ENCODE peak calls at places on chromosome 18, in six cellular contexts. I is Peyer's patch, R is left ventricle myocardium inferior, B is psoas muscle, H is A549, V is transverse colon. C is an unnamed sample.

GRCh38 chr18:42437646-42438045 is 482.6 kb downstream of the PIK3C3 start:
- DNase-seq in I (no peak), R (peak), B (peak), H (no peak), V (no peak), C (no peak)

GRCh38 chr18:3262234-3263171 is 570 bp downstream of the MYL12B start:
- DNase-seq in I (no peak), R (no peak), B (peak), H (peak), V (no peak), C (no peak)

GRCh38 chr18:78818961-78819360 is 160.7 kb upstream of the SALL3 start:
- DNase-seq in I (no peak), R (no peak), B (no peak), H (no peak), V (no peak), C (no peak)

GRCh38 chr18:50158866-50159653 is 35.9 kb downstream of the MYO5B start:
- DNase-seq in I (no peak), R (no peak), B (no peak), H (no peak), V (peak), C (no peak)

GRCh38 chr18:56575819-56576663 is 62.4 kb downstream of the TXNL1 start:
- DNase-seq in I (no peak), R (no peak), B (no peak), H (peak), V (no peak), C (no peak)

GRCh38 chr18:78376036-78376435 is 603.6 kb upstream of the SALL3 start:
- DNase-seq in I (no peak), R (no peak), B (no peak), H (no peak), V (no peak), C (no peak)

GRCh38 chr18:50590625-50591024 is 30.7 kb downstream of the MAPK4 start:
- DNase-seq in I (no peak), R (no peak), B (no peak), H (no peak), V (no peak), C (no peak)

GRCh38 chr18:35390956-35391695 is 14.0 kb upstream of the ZNF396 start:
- DNase-seq in I (no peak), R (no peak), B (no peak), H (no peak), V (no peak), C (no peak)

GRCh38 chr18:24544141-24544498 is 83.7 kb downstream of the HRH4 start:
- DNase-seq in I (no peak), R (no peak), B (no peak), H (peak), V (no peak), C (no peak)
- TF ChIP-seq CTCF in I (no peak), R (peak), B (peak), H (peak), V (peak), C (peak)

GRCh38 chr18:57776354-57776753 is 26.8 kb downstream of the ATP8B1 start:
- DNase-seq in I (no peak), R (no peak), B (no peak), H (no peak), V (no peak), C (no peak)
- H3K4me3 ChIP-seq in I (no peak), R (no peak), B (no peak), H (no peak), V (no peak), C (no peak)

GRCh38 chr18:53553030-53553429 is 671.4 kb downstream of the MBD2 start:
- DNase-seq in I (no peak), R (no peak), B (no peak), H (no peak), V (no peak), C (no peak)
- TF ChIP-seq CTCF in I (no peak), R (no peak), B (no peak), H (no peak), V (no peak), C (no peak)

DNA sequence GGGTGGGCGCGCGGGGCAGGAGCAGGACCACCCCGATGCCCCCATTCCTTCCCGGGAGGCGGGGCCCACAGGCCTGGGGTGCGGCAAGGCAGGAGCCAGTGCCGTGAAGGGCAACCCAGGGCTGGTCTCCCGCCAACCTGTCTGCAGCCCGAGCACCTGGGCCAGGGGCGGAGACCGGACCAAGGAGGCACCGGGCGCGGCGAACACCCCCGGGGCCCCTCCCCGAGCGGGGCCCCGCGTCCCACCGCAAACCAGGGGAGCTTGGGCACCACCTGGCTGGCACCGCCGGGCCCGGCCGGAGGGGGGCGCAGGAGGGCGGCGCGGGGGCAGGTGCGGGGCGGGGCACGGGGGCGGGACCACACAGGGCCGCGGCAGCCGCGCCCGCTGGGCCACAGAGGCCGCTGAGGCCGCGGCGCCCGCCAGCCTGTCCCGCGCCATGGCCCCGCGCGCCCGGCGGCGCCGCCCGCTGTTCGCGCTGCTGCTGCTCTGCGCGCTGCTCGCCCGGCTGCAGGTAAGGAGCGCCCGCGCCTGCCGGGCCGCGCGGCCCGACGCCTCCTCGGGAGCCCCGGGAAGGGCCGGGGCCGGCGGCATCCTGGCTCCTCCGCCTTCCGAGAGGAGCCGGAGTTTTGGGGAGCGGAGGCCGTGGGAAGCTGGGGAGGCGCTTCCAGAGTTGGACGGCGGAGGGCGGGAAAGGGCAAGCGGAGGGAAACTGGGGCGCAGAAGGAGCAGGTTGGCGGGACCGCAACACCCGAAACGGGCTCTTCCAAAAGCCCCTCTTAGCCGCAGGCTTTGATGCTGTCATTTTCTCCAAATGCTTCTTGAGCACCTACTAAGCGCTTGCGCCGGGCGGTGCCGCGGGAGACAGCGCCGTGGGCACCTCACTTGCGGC is at the start of gene TNFRSF11A:
- DNase-seq in I (peak), R (peak), B (peak), H (peak), V (peak), C (no peak)
- H3K4me3 ChIP-seq in I (peak), R (peak), B (peak), H (peak), V (peak), C (peak)

DNA sequence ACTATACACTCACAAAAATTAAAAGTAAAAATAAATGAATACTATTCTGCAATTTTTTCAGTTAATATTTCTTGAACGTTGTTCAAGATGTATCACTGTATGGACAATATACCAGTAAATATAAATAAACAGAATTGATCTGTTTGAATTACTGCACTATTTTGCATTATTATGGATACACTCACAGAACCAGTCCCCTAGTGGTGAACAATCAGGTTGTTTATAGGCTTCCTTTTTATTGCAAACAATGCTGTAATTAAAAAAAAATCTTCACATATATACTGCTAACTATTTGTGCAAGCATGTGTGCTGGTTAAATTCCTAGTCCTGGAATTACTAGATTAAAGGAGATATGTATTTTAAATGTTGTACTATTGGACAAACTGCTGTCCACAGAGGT is 306.0 kb downstream of the FBXO15 start:
- DNase-seq in I (no peak), R (no peak), B (no peak), H (no peak), V (no peak), C (no peak)
- TF ChIP-seq CTCF in I (no peak), R (peak), B (no peak), H (peak), V (no peak), C (peak)

DNA sequence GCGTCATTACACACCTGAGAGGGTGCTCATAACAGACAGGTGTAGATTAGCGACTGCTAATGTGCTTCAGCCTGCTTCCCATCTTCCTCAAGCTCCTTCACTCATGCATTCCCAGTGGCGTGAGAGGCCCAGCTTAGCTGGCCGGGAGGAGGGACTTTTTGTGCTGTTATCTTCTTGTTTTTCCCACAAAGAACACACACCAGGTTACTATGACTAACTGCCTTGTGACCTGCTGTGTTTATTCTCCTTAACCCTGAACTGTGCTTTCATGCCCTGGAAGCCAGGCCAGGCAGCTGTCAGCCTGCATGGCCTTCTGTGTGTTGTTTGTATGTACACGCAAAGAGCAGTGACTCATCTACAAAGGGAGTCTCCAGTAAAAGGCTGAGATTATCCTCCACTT is 143.8 kb downstream of the PIEZO2 start:
- DNase-seq in I (peak), R (no peak), B (no peak), H (peak), V (peak), C (peak)
- H3K4me3 ChIP-seq in I (no peak), R (no peak), B (no peak), H (no peak), V (no peak), C (no peak)

DNA sequence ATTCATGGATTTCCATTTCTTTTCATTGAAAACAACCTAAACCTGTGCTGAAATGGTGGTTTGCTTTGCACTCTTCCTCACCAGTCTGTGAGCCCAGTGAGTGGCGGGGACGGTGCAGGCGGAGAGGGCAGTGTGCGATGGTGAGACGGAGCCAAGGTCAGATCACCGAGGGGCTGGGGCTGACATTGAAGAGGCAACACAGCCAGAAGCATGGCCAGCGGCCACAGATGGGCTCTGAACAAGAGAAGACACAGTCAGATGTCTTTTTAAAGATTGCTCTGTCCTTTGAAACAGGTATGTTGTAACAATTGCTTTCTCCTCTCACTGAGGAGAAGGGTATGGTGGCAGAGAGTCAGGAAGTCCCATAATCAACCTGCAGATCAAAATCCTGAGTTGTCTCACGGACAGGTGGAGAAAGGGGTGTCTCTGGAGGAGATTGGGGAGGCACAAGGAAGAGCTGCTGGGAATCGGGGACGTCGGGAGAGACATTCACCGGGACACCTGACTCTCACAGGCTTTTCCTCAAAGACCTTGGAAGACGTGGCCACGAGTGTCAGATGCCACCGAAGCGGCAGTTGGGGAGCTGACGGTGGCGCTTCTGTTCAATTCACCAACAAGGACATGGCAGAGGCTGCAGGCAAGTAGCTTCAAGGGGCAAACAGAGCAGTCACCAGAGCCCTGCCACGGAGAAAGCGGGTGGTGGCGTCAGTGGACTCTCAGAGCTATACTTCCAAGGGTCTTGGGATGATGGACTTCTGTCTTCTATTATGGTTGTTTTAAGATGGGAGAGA is 12.1 kb upstream of the ZNF516 start:
- DNase-seq in I (no peak), R (no peak), B (no peak), H (no peak), V (no peak), C (no peak)
- TF ChIP-seq CTCF in I (no peak), R (no peak), B (no peak), H (no peak), V (no peak), C (no peak)